ENCODE peak calls at places on chromosomes 7 and 10, in seven cellular contexts. G is cardiac muscle cell; L is MCF 10A; X is A549; Q is keratinocyte; Z is CD8-positive, alpha-beta T cell; J is Calu3. H is an unnamed sample.

GRCh38 chr7:102260856-102261255 is 25.8 kb upstream of the SH2B2 start:
- DNase-seq in Q (no peak), X (no peak), G (peak), Z (no peak), J (no peak), L (no peak), H (no peak)

GRCh38 chr7:3888096-3888495 is 587.0 kb downstream of the SDK1 start:
- DNase-seq in Z (no peak), L (peak), Q (no peak), X (no peak), G (no peak), J (no peak), H (no peak)

GRCh38 chr7:15862781-15863165 is 176.3 kb upstream of the MEOX2 start:
- DNase-seq in Q (no peak), G (no peak), J (no peak), Z (no peak), L (no peak), X (no peak), H (no peak)

GRCh38 chr7:105654994-105655900 is 74.0 kb upstream of the EFCAB10 start:
- DNase-seq in Q (no peak), L (no peak), Z (no peak), J (no peak), G (peak), X (no peak), H (no peak)

GRCh38 chr7:141201145-141201885 is 127.5 kb downstream of the TMEM178B start:
- DNase-seq in Q (no peak), G (no peak), J (no peak), X (no peak), Z (no peak), L (no peak), H (no peak)

GRCh38 chr10:95907454-95908253 is at the start of gene CC2D2B:
- DNase-seq in X (peak), J (peak), Q (no peak), Z (peak), G (peak), L (peak), H (peak)

GRCh38 chr7:17524746-17525145 is 226.3 kb downstream of the AHR start:
- DNase-seq in X (no peak), G (peak), Z (no peak), L (no peak), Q (no peak), J (no peak), H (no peak)

GRCh38 chr7:121329460-121330052 is 756 bp downstream of the WNT16 start:
- DNase-seq in L (peak), Z (no peak), X (peak), G (no peak), J (peak), Q (no peak), H (peak)

GRCh38 chr10:104314591-104315485 is 23.4 kb downstream of the ITPRIP start:
- DNase-seq in G (no peak), J (no peak), L (no peak), X (no peak), Z (no peak), Q (no peak), H (no peak)

GRCh38 chr10:52652431-52653220 is 120.0 kb downstream of the MBL2 start:
- DNase-seq in G (peak), X (no peak), Z (no peak), Q (no peak), L (no peak), J (no peak), H (no peak)

GRCh38 chr10:76285012-76285411 is 853.6 kb downstream of the LRMDA start:
- DNase-seq in Z (no peak), X (peak), G (peak), J (no peak), L (peak), Q (peak), H (no peak)

GRCh38 chr7:41537024-41537423 is 165.9 kb downstream of the INHBA start:
- DNase-seq in L (no peak), Z (no peak), Q (no peak), J (no peak), G (no peak), X (no peak), H (no peak)

GRCh38 chr10:91412688-91413087 is 2.5 kb downstream of the HECTD2 start:
- DNase-seq in Z (no peak), J (no peak), Q (no peak), G (no peak), L (no peak), X (no peak), H (no peak)

DNA sequence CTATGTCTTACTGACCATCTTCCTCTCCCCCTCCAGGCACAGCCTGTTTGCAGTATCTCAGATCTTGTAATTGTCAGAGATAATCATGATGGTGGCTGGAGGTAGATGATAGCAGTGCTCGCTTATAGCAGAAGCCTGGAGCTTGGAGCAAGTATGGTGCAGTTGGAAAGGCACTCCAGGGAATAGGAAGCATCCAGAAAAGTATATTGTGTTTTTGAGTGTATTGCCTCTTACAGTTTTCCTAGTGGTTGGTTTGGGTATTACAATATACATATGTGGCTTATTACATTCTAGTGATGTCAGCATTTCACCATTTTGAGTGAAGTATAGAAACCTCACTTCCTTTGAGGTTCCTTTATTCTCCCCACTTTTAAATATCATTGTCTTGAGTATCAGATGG is 101.5 kb downstream of the STK31 start:
- DNase-seq in J (no peak), L (no peak), Z (no peak), Q (no peak), X (peak), G (no peak), H (no peak)
- TF ChIP-seq CTCF in J (peak), L (peak), Z (no peak), Q (peak), X (no peak), G (peak), H (no peak)

GRCh38 chr7:40199076-40199802 is 64.4 kb downstream of the SUGCT start:
- DNase-seq in G (peak), L (peak), X (peak), Z (no peak), J (no peak), Q (no peak), H (no peak)
- TF ChIP-seq CTCF in G (peak), L (peak), X (peak), Z (no peak), J (no peak), Q (peak), H (no peak)

GRCh38 chr7:50696810-50697582 is 85.7 kb downstream of the GRB10 start:
- DNase-seq in J (peak), X (peak), Q (no peak), L (peak), Z (no peak), G (peak), H (no peak)
- TF ChIP-seq CTCF in J (peak), X (peak), Q (peak), L (peak), Z (peak), G (peak), H (no peak)

GRCh38 chr7:108643136-108643535 is 73.5 kb downstream of the DNAJB9 start:
- DNase-seq in J (no peak), Q (no peak), Z (no peak), X (no peak), L (no peak), G (no peak), H (no peak)
- TF ChIP-seq CTCF in J (no peak), Q (no peak), Z (no peak), X (no peak), L (no peak), G (no peak), H (no peak)

GRCh38 chr7:28296571-28297483 is 115.5 kb upstream of the CREB5 start:
- DNase-seq in J (peak), Z (peak), G (peak), L (peak), X (peak), Q (no peak), H (no peak)
- TF ChIP-seq CTCF in J (peak), Z (peak), G (peak), L (peak), X (peak), Q (peak), H (peak)

H was measured in GM13976.